ENCODE peak calls at places on chromosomes 12 and 14, in nine cellular contexts. G is IMR-90, U is heart left ventricle, Z is transverse colon, N is esophagus muscularis mucosa, R is right lobe of liver, O is Peyer's patch, A is spleen, X is A549. B is an unnamed sample.
A peak's percentile ranks its signal among the peaks of the same experiment; 100 is the strongest.

GRCh38 chr12:114152890-114153289 is 186.8 kb upstream of the RBM19 start:
- DNase-seq in U (no peak), A (no peak), Z (no peak), N (no peak), X (no peak), O (no peak), G (no peak), R (no peak), B (no peak)

GRCh38 chr14:91115986-91116385 is 2.1 kb downstream of the DGLUCY start:
- DNase-seq in U (no peak), R (no peak), A (no peak), G (peak; percentile 30), O (no peak), N (no peak), X (no peak), Z (no peak), B (no peak)

GRCh38 chr12:8493084-8493483 is 20.2 kb upstream of the CLEC4D start:
- DNase-seq in U (no peak), G (no peak), N (no peak), O (peak; percentile 58), Z (no peak), A (no peak), R (no peak), X (no peak), B (no peak)

GRCh38 chr12:111818340-111818739 is 23.7 kb upstream of the MAPKAPK5 start:
- DNase-seq in U (no peak), A (no peak), Z (no peak), O (no peak), R (no peak), G (no peak), X (no peak), N (no peak), B (no peak)

GRCh38 chr14:38065101-38065762 is 142.5 kb upstream of the SSTR1 start:
- DNase-seq in A (no peak), U (no peak), X (no peak), G (no peak), Z (no peak), O (peak; percentile 52), R (no peak), N (no peak), B (no peak)

GRCh38 chr12:117012189-117012805 is 86.9 kb downstream of the TESC start:
- DNase-seq in X (no peak), A (no peak), G (peak; percentile 41), U (no peak), R (no peak), Z (no peak), N (no peak), O (no peak), B (no peak)

GRCh38 chr14:45651906-45652305 is 398.9 kb upstream of the MIS18BP1 start:
- DNase-seq in G (no peak), X (no peak), A (no peak), U (no peak), O (no peak), N (no peak), Z (no peak), R (no peak), B (no peak)

GRCh38 chr12:106588771-106589170 is 6.0 kb downstream of the RFX4 start:
- DNase-seq in A (no peak), N (peak; percentile 89), X (no peak), R (no peak), O (no peak), Z (no peak), U (no peak), G (no peak), B (no peak)

GRCh38 chr12:1869145-1869544 is 48.8 kb downstream of the LRTM2 start:
- DNase-seq in A (no peak), O (no peak), N (no peak), X (no peak), G (no peak), Z (no peak), R (no peak), U (no peak), B (no peak)

GRCh38 chr14:95679995-95680735 is 6.1 kb upstream of the TCL1B start:
- DNase-seq in O (no peak), R (no peak), U (no peak), X (no peak), G (no peak), N (no peak), Z (no peak), A (no peak), B (no peak)

GRCh38 chr12:34625116-34625515 is 602.8 kb downstream of the ALG10 start:
- DNase-seq in U (no peak), G (no peak), A (no peak), N (no peak), X (no peak), Z (no peak), O (no peak), R (no peak), B (no peak)

GRCh38 chr14:74333909-74334308 is 14.4 kb upstream of the VRTN start:
- DNase-seq in U (no peak), G (peak; percentile 85), A (no peak), N (no peak), X (no peak), O (no peak), R (no peak), Z (no peak), B (no peak)

GRCh38 chr12:96571101-96571862 is 81.9 kb downstream of the CFAP54 start:
- DNase-seq in U (no peak), Z (no peak), A (no peak), O (no peak), G (no peak), N (no peak), X (no peak), R (no peak), B (no peak)

GRCh38 chr12:11901687-11902524 is 168.8 kb upstream of the BCL2L14 start:
- DNase-seq in R (no peak), Z (no peak), N (no peak), A (no peak), G (no peak), O (no peak), U (no peak), X (no peak), B (no peak)

GRCh38 chr14:56122306-56122705 is 4.1 kb downstream of the PELI2 start:
- DNase-seq in Z (no peak), A (no peak), O (no peak), R (no peak), U (no peak), X (no peak), G (peak; percentile 17), N (no peak), B (no peak)

GRCh38 chr12:75481774-75482173 is 1.2 kb downstream of the GLIPR1 start:
- DNase-seq in G (peak; percentile 79), Z (peak; percentile 13), X (no peak), U (no peak), O (no peak), A (no peak), N (no peak), R (no peak), B (no peak)

GRCh38 chr12:4439736-4440135 is 5.9 kb downstream of the FGF6 start:
- DNase-seq in R (no peak), X (no peak), U (no peak), G (no peak), N (no peak), Z (no peak), O (peak; percentile 13), A (no peak), B (no peak)

GRCh38 chr14:74518221-74518620 is 24.7 kb downstream of the ISCA2 start:
- DNase-seq in Z (no peak), G (no peak), X (no peak), O (no peak), R (peak; percentile 13), A (peak; percentile 15), U (peak; percentile 10), N (no peak), B (no peak)

GRCh38 chr12:93373847-93374723 is 3.6 kb upstream of the NUDT4 start:
- DNase-seq in Z (peak; percentile 35), U (no peak), R (no peak), O (no peak), X (no peak), G (no peak), A (no peak), N (no peak), B (no peak)

GRCh38 chr12:64088431-64089349 is 133.4 kb downstream of the KICS2 start:
- DNase-seq in G (peak; percentile 97), N (no peak), U (peak; percentile 42), R (no peak), Z (peak; percentile 65), A (no peak), X (peak; percentile 88), O (peak; percentile 76), B (peak; percentile 64)
- TF ChIP-seq POLR2A in G (no peak), N (no peak), U (no peak), R (peak; percentile 54), Z (no peak), A (no peak), X (no peak), O (no peak), B (no peak)

GRCh38 chr12:7130537-7130790 is 293 bp downstream of the CLSTN3 start:
- DNase-seq in Z (no peak), O (no peak), N (no peak), X (no peak), A (no peak), U (no peak), R (no peak), G (no peak), B (no peak)
- H3K27ac ChIP-seq in Z (peak overlapping the region; percentile 66), O (peak overlapping the region; percentile 85), N (peak overlapping the region; percentile 75), X (no peak overlapping the region), A (peak overlapping the region; percentile 79), U (peak overlapping the region; percentile 6), R (peak overlapping the region; percentile 97), G (peak overlapping the region; percentile 28), B (peak overlapping the region; percentile 89)

GRCh38 chr14:94317259-94317658 is 5.9 kb downstream of the SERPINA6 start:
- DNase-seq in X (no peak), R (peak; percentile 85), A (no peak), U (peak; percentile 38), O (peak; percentile 65), N (no peak), Z (peak; percentile 69), G (no peak), B (no peak)
- TF ChIP-seq POLR2A in X (no peak), R (peak; percentile 94), A (no peak), U (no peak), O (peak; percentile 22), N (no peak), Z (peak; percentile 81), G (no peak), B (no peak)

GRCh38 chr12:46559311-46559710 is 186.7 kb upstream of the SLC38A2 start:
- DNase-seq in O (no peak), N (no peak), R (no peak), G (no peak), Z (no peak), X (no peak), A (no peak), U (no peak), B (no peak)
- H3K27ac ChIP-seq in O (no peak overlapping the region), N (no peak overlapping the region), R (no peak overlapping the region), G (no peak overlapping the region), Z (no peak overlapping the region), X (peak overlapping the region; percentile 47), A (no peak overlapping the region), U (no peak overlapping the region), B (no peak overlapping the region)

B was measured in ovary.